ENCODE peak calls at places on chromosome 10, in eight cellular contexts. J, H, N, Z, L, Y, F and P are unnamed samples.
A peak's percentile ranks its signal among the peaks of the same experiment; 100 is the strongest.

GRCh38 chr10:95183451-95184230 is 10.4 kb upstream of the ACSM6 start:
- DNase-seq in J (peak; percentile 67), H (peak; percentile 63), N (peak; percentile 77), Z (peak; percentile 89), L (peak; percentile 99), Y (peak; percentile 28), F (peak; percentile 68), P (no peak)

GRCh38 chr10:68333058-68333395 is 299 bp upstream of the PBLD start:
- DNase-seq in J (peak; percentile 5), H (no peak), N (no peak), Z (no peak), L (no peak), Y (no peak), F (peak; percentile 83), P (no peak)

GRCh38 chr10:75396861-75397570 is 4.5 kb downstream of the ZNF503 start:
- DNase-seq in J (no peak), H (no peak), N (no peak), Z (no peak), L (no peak), Y (no peak), F (peak; percentile 22), P (no peak)

GRCh38 chr10:77011823-77012566 is 625.6 kb downstream of the KCNMA1 start:
- DNase-seq in J (no peak), H (no peak), N (no peak), Z (no peak), L (no peak), Y (no peak), F (peak; percentile 92), P (no peak)

GRCh38 chr10:132132391-132132841 is 54.3 kb upstream of the DPYSL4 start:
- DNase-seq in J (no peak), H (no peak), N (peak; percentile 49), Z (no peak), L (no peak), Y (no peak), F (no peak), P (no peak)

GRCh38 chr10:121823993-121824463 is 103.8 kb downstream of the ATE1 start:
- DNase-seq in J (peak; percentile 39), H (peak; percentile 9), N (no peak), Z (no peak), L (peak; percentile 77), Y (peak; percentile 10), F (peak; percentile 62), P (peak; percentile 3)

GRCh38 chr10:120327671-120328070 is 129.4 kb upstream of the PLPP4 start:
- DNase-seq in J (no peak), H (no peak), N (no peak), Z (no peak), L (no peak), Y (no peak), F (no peak), P (no peak)

GRCh38 chr10:114520453-114520852 is 116.2 kb upstream of the AFAP1L2 start:
- DNase-seq in J (peak; percentile 80), H (no peak), N (no peak), Z (peak; percentile 58), L (peak; percentile 69), Y (no peak), F (peak; percentile 86), P (peak; percentile 33)

GRCh38 chr10:35794703-35795102 is 152.6 kb upstream of the FZD8 start:
- DNase-seq in J (peak; percentile 5), H (no peak), N (no peak), Z (no peak), L (peak; percentile 32), Y (no peak), F (peak; percentile 80), P (no peak)

GRCh38 chr10:74029943-74030342 is 32.0 kb downstream of the VCL start:
- DNase-seq in J (no peak), H (no peak), N (no peak), Z (no peak), L (no peak), Y (no peak), F (no peak), P (no peak)

GRCh38 chr10:94630017-94630688 is 53.4 kb upstream of the CYP2C18 start:
- DNase-seq in J (no peak), H (peak; percentile 0), N (no peak), Z (no peak), L (peak; percentile 65), Y (no peak), F (peak; percentile 51), P (no peak)

GRCh38 chr10:12420530-12421117 is 71.3 kb downstream of the CAMK1D start:
- DNase-seq in J (no peak), H (no peak), N (no peak), Z (no peak), L (no peak), Y (no peak), F (no peak), P (no peak)